ENCODE peak calls at places on chromosome 5, in seven cellular contexts. L is H1, M is H9, Z is neuronal stem cell, U is mesendoderm, B is trophoblast cell, O is mesenchymal stem cell. G is an unnamed sample.

GRCh38 chr5:133753856-133754255 is 141.5 kb upstream of the FSTL4 start:
- DNase-seq in Z (no peak), L (no peak), O (no peak), B (no peak), M (no peak), U (no peak), G (no peak)

GRCh38 chr5:17860660-17861315 is 226.5 kb downstream of the TAF11L14 start:
- DNase-seq in U (no peak), B (no peak), L (no peak), O (no peak), Z (no peak), M (no peak), G (peak)

GRCh38 chr5:159316519-159317383 is 13.5 kb downstream of the IL12B start:
- DNase-seq in O (peak), M (peak), U (peak), Z (peak), L (no peak), B (peak), G (peak)

GRCh38 chr5:119458911-119459632 is 6.8 kb downstream of the HSD17B4 start:
- DNase-seq in M (peak), L (no peak), U (no peak), Z (no peak), O (no peak), B (no peak), G (no peak)

GRCh38 chr5:61538722-61539501 is 206.9 kb downstream of the ZSWIM6 start:
- DNase-seq in Z (no peak), B (peak), O (no peak), M (no peak), L (no peak), U (no peak), G (no peak)

GRCh38 chr5:121377446-121377845 is 474.2 kb upstream of the FTMT start:
- DNase-seq in B (peak), M (no peak), U (no peak), L (no peak), O (no peak), Z (no peak), G (no peak)

GRCh38 chr5:28954074-28954473 is 1915.7 kb upstream of the CDH9 start:
- DNase-seq in U (peak), Z (no peak), M (no peak), L (no peak), O (no peak), B (no peak), G (no peak)

GRCh38 chr5:159419567-159419966 is 89.3 kb upstream of the IL12B start:
- DNase-seq in O (no peak), Z (no peak), L (no peak), U (no peak), M (peak), B (no peak), G (no peak)

GRCh38 chr5:33854733-33855151 is 37.0 kb downstream of the ADAMTS12 start:
- DNase-seq in Z (peak), B (no peak), L (no peak), O (peak), U (peak), M (no peak), G (peak)

GRCh38 chr5:180631549-180632392 is 17.6 kb downstream of the FLT4 start:
- DNase-seq in O (no peak), B (no peak), U (no peak), M (no peak), Z (no peak), L (no peak), G (no peak)

GRCh38 chr5:133453825-133454224 is 158.5 kb downstream of the FSTL4 start:
- DNase-seq in Z (no peak), B (no peak), L (no peak), U (no peak), O (no peak), M (no peak), G (no peak)

GRCh38 chr5:115391780-115392179 is 95.3 kb upstream of the CCDC112 start:
- DNase-seq in B (no peak), U (no peak), O (no peak), L (no peak), M (no peak), Z (no peak), G (no peak)

GRCh38 chr5:97142521-97143254 is at the start of gene LIX1:
- DNase-seq in U (peak), Z (peak), M (peak), L (no peak), B (peak), O (peak), G (peak)

GRCh38 chr5:59540366-59540765 is 353.2 kb downstream of the PDE4D start:
- DNase-seq in M (no peak), U (no peak), Z (no peak), B (no peak), L (no peak), O (no peak), G (no peak)

GRCh38 chr5:95620030-95620869 is at the start of gene GPR150:
- DNase-seq in O (peak), B (peak), U (peak), M (peak), Z (peak), L (no peak), G (peak)

GRCh38 chr5:78569441-78569840 is 79.1 kb downstream of the LHFPL2 start:
- DNase-seq in Z (peak), L (no peak), O (peak), U (no peak), M (no peak), B (no peak), G (peak)

DNA sequence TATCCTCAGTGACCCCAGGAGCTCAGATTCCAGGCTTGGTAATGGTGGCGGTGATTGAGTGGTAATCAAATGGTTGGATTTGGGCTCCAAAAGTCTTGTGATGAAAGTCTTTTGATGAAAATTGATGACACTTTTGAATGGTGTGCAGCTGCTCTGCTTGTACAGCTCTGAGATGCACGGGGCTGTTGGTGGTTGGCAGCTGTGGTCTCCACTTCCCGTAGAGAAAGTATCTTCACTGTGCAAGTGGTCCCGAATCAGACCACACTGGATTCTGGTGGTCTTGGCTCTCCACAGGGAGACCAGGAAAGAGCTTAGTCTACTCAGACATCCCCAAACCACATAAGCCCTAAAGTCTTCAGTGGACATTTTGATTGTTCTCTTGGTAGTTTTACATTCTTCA is 96.6 kb downstream of the MARCHF11 start:
- DNase-seq in U (no peak), M (no peak), L (no peak), Z (no peak), O (no peak), B (no peak), G (no peak)
- H3K23ac ChIP-seq in U (no peak), M (no peak), L (no peak), Z (no peak), O (no peak), B (no peak), G (no peak)

DNA sequence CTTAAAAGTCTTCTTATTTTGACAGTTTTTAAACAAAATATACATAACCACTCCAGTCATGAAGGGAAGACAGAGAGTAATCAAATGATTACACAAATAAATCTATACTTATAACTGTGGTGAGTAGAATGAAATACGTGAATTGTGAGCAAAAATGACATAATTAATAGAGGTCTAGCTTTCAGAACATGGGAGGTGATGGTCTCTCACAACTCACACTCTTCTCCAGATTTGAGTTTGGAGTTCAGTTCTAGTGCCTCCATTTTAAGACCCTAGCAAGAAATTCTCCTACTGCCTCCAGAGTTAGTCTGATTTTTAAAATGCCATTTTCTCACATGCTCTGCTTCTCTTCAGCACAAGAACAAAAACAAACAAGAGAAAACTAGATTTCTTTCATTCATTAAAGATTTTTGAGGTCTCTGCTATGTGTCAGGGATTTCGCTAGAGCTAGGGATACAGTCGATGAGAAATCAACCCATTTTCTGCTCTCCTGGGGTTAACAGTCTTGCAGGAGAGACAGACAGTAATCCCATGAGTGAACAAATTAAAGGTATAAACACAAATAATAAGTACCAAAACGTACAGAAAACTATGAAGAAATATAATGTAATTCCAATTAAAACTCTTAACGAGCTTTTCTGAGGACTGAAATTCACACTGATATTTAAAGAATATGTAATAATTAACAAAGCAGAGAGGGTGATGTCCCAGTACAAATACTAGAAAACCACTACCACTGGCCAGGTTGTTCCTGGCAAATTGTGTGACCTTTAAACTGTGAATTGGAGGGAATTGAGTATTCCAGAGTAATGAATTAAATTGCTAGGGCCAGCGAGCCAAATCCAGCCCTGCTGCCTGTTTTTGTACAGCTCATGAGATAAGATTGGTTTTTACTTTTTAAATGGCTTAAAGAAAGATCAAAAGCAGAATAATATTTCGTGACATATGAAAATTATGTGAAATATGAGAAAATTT is 27.1 kb upstream of the HTR4 start:
- DNase-seq in O (no peak), L (no peak), B (no peak), M (no peak), U (no peak), Z (no peak), G (no peak)
- H3K23ac ChIP-seq in O (no peak), L (no peak), B (no peak), M (no peak), U (no peak), Z (no peak), G (no peak)

GRCh38 chr5:81779935-81780266 is 29.0 kb upstream of the SSBP2 start:
- DNase-seq in Z (no peak), U (no peak), L (no peak), O (no peak), M (no peak), B (no peak), G (no peak)
- H3K23ac ChIP-seq in Z (no peak), U (no peak), L (no peak), O (no peak), M (no peak), B (no peak), G (peak)

GRCh38 chr5:169751490-169751889 is 114.4 kb downstream of the DOCK2 start:
- DNase-seq in U (no peak), L (no peak), B (no peak), Z (no peak), O (no peak), M (no peak), G (no peak)
- H3K23ac ChIP-seq in U (no peak), L (no peak), B (no peak), Z (no peak), O (no peak), M (no peak), G (no peak)

GRCh38 chr5:137303509-137303908 is 195.6 kb downstream of the SPOCK1 start:
- DNase-seq in U (no peak), L (no peak), M (no peak), B (no peak), Z (no peak), O (no peak), G (no peak)
- H3K23ac ChIP-seq in U (no peak), L (no peak), M (no peak), B (no peak), Z (no peak), O (no peak), G (no peak)

DNA sequence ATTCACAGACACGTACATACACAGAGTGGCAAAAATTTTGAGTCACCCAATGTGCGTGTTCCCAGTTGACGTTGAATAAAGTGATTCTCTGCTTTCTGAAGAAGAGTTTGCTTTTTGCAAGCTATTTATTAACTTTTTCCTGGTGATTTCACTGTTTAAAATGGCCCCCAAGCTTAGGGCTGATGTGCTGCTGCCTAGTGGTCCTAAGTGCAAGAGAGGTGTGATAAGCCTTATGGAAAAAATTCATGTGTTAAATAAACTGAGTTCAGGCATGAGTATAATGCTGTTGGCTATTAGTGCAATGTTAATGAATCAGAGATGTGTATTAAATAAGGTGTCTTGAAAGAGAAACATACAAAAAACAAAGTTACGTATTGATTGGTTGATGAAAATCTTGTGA is 16.9 kb downstream of the CSNK1G3 start:
- DNase-seq in U (no peak), Z (no peak), B (no peak), M (no peak), O (no peak), L (no peak), G (no peak)
- H3K23ac ChIP-seq in U (no peak), Z (no peak), B (no peak), M (no peak), O (no peak), L (no peak), G (no peak)

GRCh38 chr5:37014321-37014720 is 137.8 kb downstream of the NIPBL start:
- DNase-seq in B (no peak), L (no peak), O (no peak), U (no peak), Z (no peak), M (no peak), G (no peak)
- H3K23ac ChIP-seq in B (no peak), L (no peak), O (no peak), U (no peak), Z (no peak), M (no peak), G (no peak)

DNA sequence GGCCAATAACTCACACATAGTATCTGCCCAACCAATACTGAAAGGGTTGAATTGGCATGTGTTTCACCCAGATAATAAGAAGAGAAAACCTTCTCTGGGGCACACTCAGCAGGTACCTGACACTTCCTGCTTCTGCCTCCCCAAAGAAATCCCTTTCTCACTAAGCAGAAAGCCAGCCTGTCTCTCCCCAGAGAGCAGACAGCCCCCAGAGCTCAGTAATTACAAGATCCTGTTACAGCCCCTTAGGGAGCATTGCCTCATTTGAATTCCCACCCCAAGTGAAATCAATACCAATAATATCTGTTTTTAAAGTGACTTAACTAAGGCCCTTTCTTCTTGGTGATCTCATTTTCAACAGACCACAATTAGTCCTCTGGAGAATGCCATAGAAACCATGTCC is 38.5 kb upstream of the FOXI1 start:
- DNase-seq in M (no peak), U (no peak), O (no peak), L (no peak), B (no peak), Z (no peak), G (no peak)
- H3K23ac ChIP-seq in M (no peak), U (no peak), O (no peak), L (no peak), B (no peak), Z (no peak), G (no peak)

GRCh38 chr5:43677241-43677640 is 74.3 kb downstream of the NNT start:
- DNase-seq in U (no peak), B (no peak), Z (no peak), O (no peak), L (no peak), M (no peak), G (no peak)
- H3K23ac ChIP-seq in U (no peak), B (no peak), Z (no peak), O (no peak), L (no peak), M (no peak), G (no peak)

GRCh38 chr5:103502651-103503050 is 59.9 kb downstream of the NUDT12 start:
- DNase-seq in M (no peak), B (no peak), U (no peak), L (no peak), O (no peak), Z (no peak), G (no peak)

GRCh38 chr5:103498211-103498610 is 64.4 kb downstream of the NUDT12 start:
- DNase-seq in M (no peak), L (no peak), O (no peak), B (no peak), Z (no peak), U (no peak), G (no peak)

GRCh38 chr5:103498800-103499199 is 63.8 kb downstream of the NUDT12 start:
- DNase-seq in B (no peak), M (peak), O (no peak), U (peak), L (no peak), Z (no peak), G (no peak)

GRCh38 chr5:103497782-103498181 is 64.8 kb downstream of the NUDT12 start:
- DNase-seq in M (no peak), Z (no peak), U (no peak), B (no peak), O (peak), L (no peak), G (no peak)

GRCh38 chr5:103499236-103499635 is 63.4 kb downstream of the NUDT12 start:
- DNase-seq in U (no peak), O (no peak), Z (no peak), L (no peak), B (no peak), M (peak), G (no peak)
- H3K23ac ChIP-seq in U (no peak), O (no peak), Z (no peak), L (no peak), B (no peak), M (no peak), G (no peak)